ENCODE peak calls at places on chromosomes 12 and 14, in five cellular contexts. S is adrenal gland, R is aorta, H is Peyer's patch, B is neural progenitor cell. E is an unnamed sample.

GRCh38 chr14:39491134-39491541 is 58.9 kb upstream of the FBXO33 start:
- DNase-seq in S (no peak), R (no peak), H (no peak), B (peak; percentile 67), E (no peak)

GRCh38 chr14:100295376-100296105 is 10.7 kb downstream of the SLC25A29 start:
- DNase-seq in S (peak; percentile 16), R (peak; percentile 24), H (no peak), B (no peak), E (no peak)

GRCh38 chr12:131789638-131790037 is 38.6 kb upstream of the MMP17 start:
- DNase-seq in S (peak; percentile 58), R (no peak), H (no peak), B (no peak), E (no peak)

GRCh38 chr14:94050231-94050880 is 24.2 kb downstream of the OTUB2 start:
- DNase-seq in S (peak; percentile 64), R (no peak), H (peak; percentile 33), B (no peak), E (no peak)

GRCh38 chr14:53249059-53249458 is 95.9 kb upstream of the DDHD1 start:
- DNase-seq in S (no peak), R (no peak), H (no peak), B (no peak), E (no peak)

GRCh38 chr12:126936181-126936851 is 1330.7 kb upstream of the TMEM132C start:
- DNase-seq in S (peak; percentile 79), R (peak; percentile 60), H (peak; percentile 46), B (no peak), E (no peak)

GRCh38 chr14:32933943-32934890 is 4.5 kb upstream of the NPAS3 start:
- DNase-seq in S (peak; percentile 27), R (peak; percentile 46), H (no peak), B (peak; percentile 86), E (no peak)

GRCh38 chr14:32203928-32204357 is 874 bp upstream of the RNU6-8 start:
- DNase-seq in S (peak; percentile 34), R (no peak), H (peak; percentile 68), B (peak; percentile 28), E (no peak)

GRCh38 chr12:131608740-131609665 is 101.9 kb upstream of the SFSWAP start:
- DNase-seq in S (peak; percentile 57), R (peak; percentile 80), H (peak; percentile 77), B (peak; percentile 71), E (peak; percentile 60)

GRCh38 chr12:28161697-28162096 is 28.6 kb upstream of the CCDC91 start:
- DNase-seq in S (no peak), R (no peak), H (no peak), B (no peak), E (no peak)

GRCh38 chr12:33588082-33588712 is 148.6 kb upstream of the SYT10 start:
- DNase-seq in S (peak; percentile 34), R (no peak), H (no peak), B (peak; percentile 66), E (no peak)

GRCh38 chr12:117151195-117152031 is 38.9 kb downstream of the FBXO21 start:
- DNase-seq in S (peak; percentile 89), R (peak; percentile 83), H (peak; percentile 58), B (peak; percentile 88), E (no peak)

GRCh38 chr14:104281768-104282301 is 143.4 kb downstream of the KIF26A start:
- DNase-seq in S (peak; percentile 14), R (no peak), H (peak; percentile 45), B (no peak), E (no peak)

GRCh38 chr12:20602671-20603402 is 92.3 kb upstream of the SLCO1C1 start:
- DNase-seq in S (no peak), R (no peak), H (no peak), B (no peak), E (no peak)
- H3K9me3 ChIP-seq in S (no peaks in the 10 kb centered on the region), R (no peaks in the 10 kb centered on the region), H (no peaks in the 10 kb centered on the region), B (no peaks in the 10 kb centered on the region), E (no peaks in the 10 kb centered on the region)

GRCh38 chr14:60658116-60658515 is 8.8 kb upstream of the SIX1 start:
- DNase-seq in S (no peak), R (no peak), H (no peak), B (peak; percentile 41), E (no peak)
- H3K27me3 ChIP-seq in S (peaks cover 26% of the 10 kb centered on the region), R (no peaks in the 10 kb centered on the region), H (no peaks in the 10 kb centered on the region), B (peaks cover 80% of the 10 kb centered on the region), E (peaks cover 30% of the 10 kb centered on the region)

DNA sequence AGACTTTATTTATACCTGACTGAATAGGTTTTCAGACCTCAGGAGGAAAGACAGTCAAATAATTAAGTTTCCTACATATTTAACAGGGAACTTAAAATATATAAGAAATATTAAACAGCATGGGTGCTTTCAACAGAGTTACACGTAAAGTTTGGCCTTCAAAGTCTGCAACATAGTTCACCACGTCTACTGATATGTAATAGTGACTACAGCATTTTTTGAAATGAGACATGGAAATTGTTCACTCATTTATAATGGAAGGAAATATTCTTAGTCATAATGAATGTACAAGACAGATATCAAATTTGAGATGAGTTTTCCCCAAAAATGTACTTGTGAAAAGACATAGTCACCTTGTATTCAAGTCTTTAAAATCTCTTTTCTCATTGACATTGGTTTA is 56.7 kb upstream of the KCNMB4 start:
- DNase-seq in S (no peak), R (no peak), H (no peak), B (no peak), E (no peak)
- H3K9me3 ChIP-seq in S (no peaks in the 10 kb centered on the region), R (no peaks in the 10 kb centered on the region), H (no peaks in the 10 kb centered on the region), B (no peaks in the 10 kb centered on the region), E (no peaks in the 10 kb centered on the region)

DNA sequence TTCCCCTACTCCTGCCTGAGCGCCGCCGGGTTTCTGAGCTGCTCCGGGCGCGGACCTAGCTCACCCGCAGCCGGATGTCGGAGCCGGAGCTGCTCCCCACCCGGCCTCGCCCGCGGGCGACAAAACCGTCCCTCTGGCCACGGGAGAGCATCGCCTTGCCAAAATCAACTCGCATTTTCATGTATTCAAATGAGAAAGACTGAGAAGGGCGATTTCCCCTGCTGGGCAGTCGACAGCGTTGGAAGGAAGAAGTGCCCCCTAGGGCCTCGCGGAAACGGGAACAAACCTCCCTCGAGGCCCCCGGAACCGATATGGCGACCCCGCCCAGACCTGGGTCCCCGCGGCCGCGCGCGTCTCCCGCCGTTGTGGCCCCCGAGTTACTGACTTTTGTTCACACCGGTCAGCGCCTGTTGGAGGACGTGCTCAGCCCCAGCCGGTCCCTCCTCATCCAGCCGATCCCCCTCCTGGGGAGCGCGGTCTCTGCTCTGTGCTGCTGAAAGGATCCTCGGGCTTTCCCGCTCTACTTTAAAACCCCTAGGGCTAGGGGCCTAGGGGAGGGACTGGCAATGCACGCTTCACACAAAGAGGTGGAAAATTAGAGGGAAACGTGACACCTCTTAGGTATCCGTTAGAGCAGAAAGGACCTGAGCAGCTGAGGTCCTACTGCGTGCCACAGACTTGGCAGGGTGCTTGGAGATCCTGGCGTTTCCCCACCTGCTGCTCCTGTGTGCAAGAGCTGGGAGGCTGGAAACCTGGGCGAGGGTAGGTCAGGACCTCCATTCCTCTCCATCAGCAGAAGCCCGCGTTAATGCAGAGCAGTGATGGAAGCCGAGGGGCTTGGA is 4.3 kb downstream of the TTC6 start:
- DNase-seq in S (no peak), R (no peak), H (no peak), B (peak; percentile 74), E (no peak)
- H3K27me3 ChIP-seq in S (peaks cover 91% of the 10 kb centered on the region), R (no peaks in the 10 kb centered on the region), H (no peaks in the 10 kb centered on the region), B (peaks cover 100% of the 10 kb centered on the region), E (peaks cover 46% of the 10 kb centered on the region)

GRCh38 chr12:133124674-133125073 is 5.4 kb downstream of the ZNF891 start:
- DNase-seq in S (no peak), R (no peak), H (no peak), B (no peak), E (no peak)

GRCh38 chr12:133130808-133131128 is 341 bp downstream of the ZNF10 start:
- DNase-seq in S (peak; percentile 50), R (peak; percentile 56), H (peak; percentile 66), B (no peak), E (peak; percentile 47)

GRCh38 chr12:133130038-133130807 is at the start of the genes ZNF10 and ZNF891:
- DNase-seq in S (peak; percentile 97), R (peak; percentile 97), H (peak; percentile 98), B (peak; percentile 97), E (peak; percentile 97)

DNA sequence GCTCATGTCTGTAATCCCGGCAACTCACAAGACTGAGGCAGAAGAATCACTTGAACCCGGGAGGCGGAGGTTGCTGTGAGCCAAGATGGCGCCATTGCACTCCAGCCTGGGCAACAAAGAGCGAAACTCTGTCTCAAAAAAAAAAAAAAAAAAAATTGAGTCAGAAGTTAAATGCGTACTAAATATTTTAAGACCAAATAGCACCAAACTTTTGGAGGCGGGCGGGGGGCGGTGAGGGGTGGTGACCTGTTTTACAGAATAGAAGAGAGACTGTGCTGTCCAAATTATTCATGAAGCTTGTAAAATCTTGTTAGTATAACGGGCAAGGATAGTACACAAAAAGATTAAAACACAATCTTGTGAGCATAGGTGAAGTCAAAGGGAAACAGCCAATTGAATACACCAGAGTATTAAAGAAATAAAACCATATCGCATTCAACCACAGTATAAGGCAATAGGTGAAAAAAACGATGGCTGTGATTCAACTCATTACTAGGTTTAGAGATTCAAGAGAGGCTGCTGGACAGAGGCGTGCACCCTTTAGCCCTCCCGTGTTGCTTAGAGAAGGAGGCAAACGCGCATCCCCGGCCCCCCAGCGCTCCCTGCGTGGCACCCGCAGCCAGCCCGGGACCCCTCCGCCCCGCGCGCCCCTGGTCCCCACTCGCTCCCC is 571 bp downstream of the ZNF891 start:
- DNase-seq in S (peak; percentile 19), R (no peak), H (no peak), B (no peak), E (no peak)
- H3K9me3 ChIP-seq in S (peaks cover 4% of the 10 kb centered on the region), R (peaks cover 16% of the 10 kb centered on the region), H (peaks cover 9% of the 10 kb centered on the region), B (peaks cover 56% of the 10 kb centered on the region), E (peaks cover 22% of the 10 kb centered on the region)